ENCODE peak calls at places on chromosomes 3 and 15, in six cellular contexts. One of them, this sample, is unnamed.

GRCh38 chr3:170809975-170810357 is 60.0 kb downstream of the RPL22L1 start:
- DNase-seq in fibroblast of lung: peak
- DNase-seq in kidney tubule cell: peak
- DNase-seq in left colon: no peak
- DNase-seq in SW480: peak
- DNase-seq in GM03348: peak
- DNase-seq in this sample: peak

GRCh38 chr15:57440799-57441198 is 64.5 kb downstream of the CGNL1 start:
- DNase-seq in fibroblast of lung: peak
- DNase-seq in SW480: no peak
- DNase-seq in left colon: no peak
- DNase-seq in kidney tubule cell: peak
- DNase-seq in GM03348: peak
- DNase-seq in this sample: no peak

GRCh38 chr3:186239321-186239720 is 122.7 kb downstream of the DGKG start:
- DNase-seq in kidney tubule cell: peak
- DNase-seq in SW480: peak
- DNase-seq in GM03348: no peak
- DNase-seq in fibroblast of lung: peak
- DNase-seq in left colon: no peak
- DNase-seq in this sample: no peak

GRCh38 chr3:35814531-35814930 is 175.2 kb downstream of the ARPP21 start:
- DNase-seq in kidney tubule cell: no peak
- DNase-seq in GM03348: no peak
- DNase-seq in left colon: no peak
- DNase-seq in SW480: no peak
- DNase-seq in fibroblast of lung: no peak
- DNase-seq in this sample: no peak

GRCh38 chr15:44536298-44536961 is 517 bp upstream of the EIF3J start:
- DNase-seq in SW480: peak
- DNase-seq in kidney tubule cell: no peak
- DNase-seq in GM03348: peak
- DNase-seq in fibroblast of lung: peak
- DNase-seq in left colon: peak
- DNase-seq in this sample: no peak

GRCh38 chr3:47266709-47267489 is 15.7 kb downstream of the KIF9 start:
- DNase-seq in left colon: peak
- DNase-seq in SW480: peak
- DNase-seq in fibroblast of lung: peak
- DNase-seq in kidney tubule cell: peak
- DNase-seq in GM03348: peak
- DNase-seq in this sample: peak

GRCh38 chr3:194575484-194576210 is 57.6 kb downstream of the TMEM44 start:
- DNase-seq in kidney tubule cell: peak
- DNase-seq in SW480: no peak
- DNase-seq in left colon: no peak
- DNase-seq in GM03348: peak
- DNase-seq in fibroblast of lung: peak
- DNase-seq in this sample: peak

GRCh38 chr3:135994708-135995335 is 29.3 kb downstream of the PPP2R3A start:
- DNase-seq in kidney tubule cell: no peak
- DNase-seq in left colon: no peak
- DNase-seq in GM03348: no peak
- DNase-seq in SW480: no peak
- DNase-seq in fibroblast of lung: no peak
- DNase-seq in this sample: no peak

GRCh38 chr15:84872009-84872900 is 12.2 kb upstream of the SLC28A1 start:
- DNase-seq in left colon: no peak
- DNase-seq in kidney tubule cell: no peak
- DNase-seq in GM03348: no peak
- DNase-seq in SW480: no peak
- DNase-seq in fibroblast of lung: peak
- DNase-seq in this sample: no peak

GRCh38 chr15:78070049-78070698 is 7.3 kb downstream of the TBC1D2B start:
- DNase-seq in GM03348: no peak
- DNase-seq in SW480: no peak
- DNase-seq in left colon: peak
- DNase-seq in fibroblast of lung: no peak
- DNase-seq in kidney tubule cell: no peak
- DNase-seq in this sample: no peak

GRCh38 chr3:175002732-175003143 is 143.6 kb downstream of the NAALADL2 start:
- DNase-seq in SW480: no peak
- DNase-seq in left colon: no peak
- DNase-seq in kidney tubule cell: no peak
- DNase-seq in fibroblast of lung: peak
- DNase-seq in GM03348: peak
- DNase-seq in this sample: peak

GRCh38 chr3:59043391-59043790 is 6.4 kb downstream of the CFAP20DC start:
- DNase-seq in left colon: no peak
- DNase-seq in SW480: no peak
- DNase-seq in kidney tubule cell: peak
- DNase-seq in GM03348: no peak
- DNase-seq in fibroblast of lung: no peak
- DNase-seq in this sample: no peak

GRCh38 chr3:140206196-140207040 is 271.4 kb downstream of the CLSTN2 start:
- DNase-seq in GM03348: peak
- DNase-seq in fibroblast of lung: peak
- DNase-seq in left colon: no peak
- DNase-seq in kidney tubule cell: peak
- DNase-seq in SW480: peak
- DNase-seq in this sample: peak

GRCh38 chr3:186281172-186281571 is 80.9 kb downstream of the DGKG start:
- DNase-seq in fibroblast of lung: peak
- DNase-seq in SW480: no peak
- DNase-seq in kidney tubule cell: peak
- DNase-seq in GM03348: peak
- DNase-seq in left colon: no peak
- DNase-seq in this sample: peak

GRCh38 chr3:79314962-79315361 is 452.8 kb downstream of the ROBO1 start:
- DNase-seq in kidney tubule cell: no peak
- DNase-seq in SW480: no peak
- DNase-seq in fibroblast of lung: no peak
- DNase-seq in left colon: no peak
- DNase-seq in GM03348: no peak
- DNase-seq in this sample: no peak

GRCh38 chr15:49031764-49032270 is 14.4 kb downstream of the SECISBP2L start:
- DNase-seq in left colon: no peak
- DNase-seq in fibroblast of lung: peak
- DNase-seq in SW480: no peak
- DNase-seq in GM03348: no peak
- DNase-seq in kidney tubule cell: peak
- DNase-seq in this sample: no peak

GRCh38 chr3:30694148-30694547 is 87.7 kb downstream of the TGFBR2 start:
- DNase-seq in kidney tubule cell: no peak
- DNase-seq in SW480: no peak
- DNase-seq in left colon: no peak
- DNase-seq in GM03348: no peak
- DNase-seq in fibroblast of lung: no peak
- DNase-seq in this sample: peak

GRCh38 chr3:48446425-48447193 is at the start of gene ATRIP:
- DNase-seq in GM03348: peak
- DNase-seq in left colon: peak
- DNase-seq in SW480: peak
- DNase-seq in kidney tubule cell: peak
- DNase-seq in fibroblast of lung: peak
- DNase-seq in this sample: peak

GRCh38 chr3:12818773-12819172 is 22.3 kb downstream of the CAND2 start:
- DNase-seq in GM03348: no peak
- DNase-seq in SW480: no peak
- DNase-seq in fibroblast of lung: no peak
- DNase-seq in kidney tubule cell: no peak
- DNase-seq in left colon: no peak
- DNase-seq in this sample: no peak

GRCh38 chr3:2838533-2839157 is 271.5 kb downstream of the IL5RA start:
- DNase-seq in left colon: no peak
- DNase-seq in fibroblast of lung: no peak
- DNase-seq in SW480: no peak
- DNase-seq in GM03348: no peak
- DNase-seq in kidney tubule cell: no peak
- DNase-seq in this sample: no peak